ENCODE peak calls at places on chromosome 7, in seven cellular contexts. R is stimulated activated naive CD8-positive, alpha-beta T cell treated with anti-CD3 and anti-CD28 coated beads, Interleukin-15, amount 100 ng/mL, for 72 hours; A is omental fat pad; Q is activated T-cell treated with anti-CD3 and anti-CD28 coated beads, Interleukin-2, amount 50 U/mL, for 72 hours; L is right cardiac atrium; V is left lung; P is WTC11. F is an unnamed sample.

GRCh38 chr7:142880886-142881505 is 4.5 kb downstream of the TRPV6 start:
- ATAC-seq in R (peak; percentile 53), A (no peak), Q (peak; percentile 71), L (no peak), V (peak; percentile 53), P (peak; percentile 72), F (peak; percentile 19)

GRCh38 chr7:155448632-155449007 is 9.3 kb upstream of the EN2 start:
- ATAC-seq in R (peak; percentile 40), A (no peak), Q (no peak), L (peak; percentile 52), V (peak; percentile 66), P (peak; percentile 32), F (peak; percentile 60)

GRCh38 chr7:22551768-22552513 is 52.0 kb upstream of the STEAP1B start:
- ATAC-seq in R (peak; percentile 59), A (no peak), Q (no peak), L (no peak), V (no peak), P (no peak), F (no peak)

GRCh38 chr7:158782638-158783490 is 46.4 kb downstream of the ESYT2 start:
- ATAC-seq in R (peak; percentile 57), A (peak; percentile 48), Q (no peak), L (peak; percentile 94), V (peak; percentile 68), P (peak; percentile 48), F (peak; percentile 67)

GRCh38 chr7:91720255-91720937 is 160.1 kb downstream of the MTERF1 start:
- ATAC-seq in R (no peak), A (no peak), Q (no peak), L (no peak), V (no peak), P (no peak), F (peak; percentile 71)

GRCh38 chr7:74501298-74501697 is 47.6 kb downstream of the GTF2IRD1 start:
- ATAC-seq in R (no peak), A (no peak), Q (no peak), L (peak; percentile 58), V (peak; percentile 53), P (no peak), F (peak; percentile 30)

GRCh38 chr7:159128767-159129166 is 15.9 kb downstream of the VIPR2 start:
- ATAC-seq in R (no peak), A (no peak), Q (no peak), L (no peak), V (no peak), P (no peak), F (no peak)

GRCh38 chr7:106041140-106041717 is 70.9 kb downstream of the SYPL1 start:
- ATAC-seq in R (peak; percentile 46), A (no peak), Q (peak; percentile 45), L (no peak), V (peak; percentile 45), P (peak; percentile 71), F (peak; percentile 43)

GRCh38 chr7:31997423-31997822 is 72.8 kb downstream of the PDE1C start:
- ATAC-seq in R (no peak), A (no peak), Q (no peak), L (no peak), V (no peak), P (no peak), F (no peak)

GRCh38 chr7:30543815-30544525 is 39.3 kb upstream of the GGCT start:
- ATAC-seq in R (no peak), A (no peak), Q (no peak), L (no peak), V (no peak), P (no peak), F (no peak)

GRCh38 chr7:135208417-135208793 is 2.9 kb downstream of the WDR91 start:
- ATAC-seq in R (no peak), A (no peak), Q (no peak), L (no peak), V (no peak), P (no peak), F (no peak)

GRCh38 chr7:131057015-131057518 is 270.6 kb upstream of the MKLN1 start:
- ATAC-seq in R (peak; percentile 55), A (no peak), Q (peak; percentile 62), L (peak; percentile 49), V (peak; percentile 85), P (no peak), F (peak; percentile 65)

GRCh38 chr7:32479574-32480200 is 10.5 kb downstream of the LSM5 start:
- ATAC-seq in R (peak; percentile 41), A (no peak), Q (peak; percentile 25), L (peak; percentile 22), V (peak; percentile 61), P (peak; percentile 64), F (peak; percentile 19)

GRCh38 chr7:100153713-100154519 is 4.6 kb downstream of the TRAPPC14 start:
- ATAC-seq in R (no peak), A (no peak), Q (no peak), L (no peak), V (no peak), P (no peak), F (no peak)

GRCh38 chr7:18455644-18456043 is 39.9 kb upstream of the HDAC9 start:
- ATAC-seq in R (no peak), A (no peak), Q (no peak), L (no peak), V (no peak), P (no peak), F (no peak)

GRCh38 chr7:69564454-69565417 is 33.5 kb upstream of the AUTS2 start:
- ATAC-seq in R (no peak), A (peak; percentile 64), Q (no peak), L (peak; percentile 78), V (no peak), P (no peak), F (no peak)

GRCh38 chr7:151008511-151009323 is 15.6 kb downstream of the ATG9B start:
- ATAC-seq in R (peak; percentile 84), A (peak; percentile 50), Q (peak; percentile 59), L (peak; percentile 56), V (peak; percentile 61), P (peak; percentile 68), F (peak; percentile 50)

GRCh38 chr7:2592375-2592865 is 33.6 kb downstream of the IQCE start:
- ATAC-seq in R (no peak), A (no peak), Q (no peak), L (no peak), V (no peak), P (no peak), F (no peak)

GRCh38 chr7:2032030-2032875 is 200.5 kb downstream of the MAD1L1 start:
- ATAC-seq in R (peak; percentile 32), A (no peak), Q (no peak), L (peak; percentile 62), V (no peak), P (peak; percentile 41), F (no peak)

GRCh38 chr7:1922071-1922869 is 252.2 kb downstream of the ELFN1 start:
- ATAC-seq in R (peak; percentile 58), A (no peak), Q (peak; percentile 63), L (no peak), V (no peak), P (no peak), F (peak; percentile 25)

GRCh38 chr7:69696686-69697685 is 98.7 kb downstream of the AUTS2 start:
- ATAC-seq in R (no peak), A (no peak), Q (no peak), L (no peak), V (no peak), P (no peak), F (no peak)

GRCh38 chr7:111477462-111478225 is 84.6 kb downstream of the IMMP2L start:
- ATAC-seq in R (no peak), A (no peak), Q (no peak), L (no peak), V (no peak), P (no peak), F (no peak)

GRCh38 chr7:8881916-8882315 is 448.5 kb downstream of the NXPH1 start:
- ATAC-seq in R (no peak), A (no peak), Q (no peak), L (no peak), V (no peak), P (no peak), F (no peak)

GRCh38 chr7:118245267-118246040 is 20.9 kb downstream of the ANKRD7 start:
- ATAC-seq in R (peak; percentile 80), A (no peak), Q (peak; percentile 72), L (no peak), V (no peak), P (peak; percentile 46), F (no peak)

GRCh38 chr7:116306409-116307048 is 96.2 kb downstream of the TES start:
- ATAC-seq in R (no peak), A (no peak), Q (no peak), L (no peak), V (no peak), P (no peak), F (no peak)

GRCh38 chr7:43880596-43880995 is 11.3 kb upstream of the MRPS24 start:
- ATAC-seq in R (no peak), A (no peak), Q (no peak), L (peak; percentile 26), V (no peak), P (peak; percentile 34), F (no peak)

F was measured in esophagus mucosa.